ENCODE peak calls at places on chromosomes 16 and 17, in five cellular contexts. B, I, L, S and Y are unnamed samples.
A peak's percentile ranks its signal among the peaks of the same experiment; 100 is the strongest.

GRCh38 chr16:675884-676564 is 553 bp downstream of the RHBDL1 start:
- DNase-seq in B (no peak), I (no peak), L (no peak), S (no peak), Y (no peak)

GRCh38 chr17:27315322-27315721 is 21.4 kb downstream of the WSB1 start:
- DNase-seq in B (no peak), I (no peak), L (no peak), S (peak; percentile 89), Y (no peak)

GRCh38 chr16:30335598-30336474 is 19.3 kb downstream of the CD2BP2 start:
- DNase-seq in B (no peak), I (no peak), L (no peak), S (peak; percentile 28), Y (no peak)

GRCh38 chr16:21001262-21001661 is 100.7 kb downstream of the LYRM1 start:
- DNase-seq in B (no peak), I (peak; percentile 31), L (no peak), S (peak; percentile 32), Y (no peak)

GRCh38 chr17:74957935-74958549 is 14.5 kb downstream of the HID1 start:
- DNase-seq in B (peak; percentile 74), I (peak; percentile 90), L (peak; percentile 87), S (peak; percentile 57), Y (peak; percentile 98)

GRCh38 chr17:73644145-73645049 is at the start of gene SDK2:
- DNase-seq in B (no peak), I (peak; percentile 53), L (peak; percentile 29), S (no peak), Y (peak; percentile 43)

GRCh38 chr17:81039854-81040758 is 5.2 kb downstream of the BAIAP2 start:
- DNase-seq in B (no peak), I (no peak), L (no peak), S (peak; percentile 62), Y (no peak)

GRCh38 chr17:13508916-13509315 is 92.8 kb downstream of the HS3ST3A1 start:
- DNase-seq in B (no peak), I (no peak), L (no peak), S (peak; percentile 45), Y (no peak)

GRCh38 chr17:49490271-49490670 is 4.8 kb upstream of the NGFR start:
- DNase-seq in B (no peak), I (no peak), L (no peak), S (no peak), Y (no peak)

GRCh38 chr17:48545022-48545376 is at the start of gene HOXB2:
- DNase-seq in B (no peak), I (no peak), L (no peak), S (peak; percentile 66), Y (no peak)

GRCh38 chr16:27816561-27816960 is 247.0 kb downstream of the GSG1L start:
- DNase-seq in B (no peak), I (no peak), L (no peak), S (no peak), Y (no peak)

GRCh38 chr17:7839890-7840260 is 5.9 kb downstream of the KDM6B start:
- DNase-seq in B (no peak), I (no peak), L (no peak), S (no peak), Y (no peak)

GRCh38 chr17:3892095-3892998 is 506 bp downstream of the CAMKK1 start:
- DNase-seq in B (peak; percentile 59), I (peak; percentile 67), L (peak; percentile 30), S (peak; percentile 76), Y (peak; percentile 48)

GRCh38 chr17:4708436-4708835 is 2.0 kb upstream of the ARRB2 start:
- DNase-seq in B (no peak), I (no peak), L (no peak), S (no peak), Y (no peak)

GRCh38 chr17:64992325-64992802 is 64.2 kb downstream of the GNA13 start:
- DNase-seq in B (no peak), I (no peak), L (no peak), S (no peak), Y (no peak)

GRCh38 chr17:75845058-75845711 is 981 bp upstream of the UNC13D start:
- DNase-seq in B (peak; percentile 84), I (peak; percentile 92), L (peak; percentile 55), S (peak; percentile 60), Y (peak; percentile 66)

GRCh38 chr17:77963441-77963840 is 4.9 kb downstream of the TNRC6C start:
- DNase-seq in B (no peak), I (no peak), L (no peak), S (peak; percentile 91), Y (no peak)

GRCh38 chr17:8701754-8702153 is 42.9 kb downstream of the CCDC42 start:
- DNase-seq in B (no peak), I (no peak), L (no peak), S (no peak), Y (no peak)

GRCh38 chr17:47663997-47664941 is 14.6 kb downstream of the KPNB1 start:
- DNase-seq in B (no peak), I (peak; percentile 55), L (peak; percentile 29), S (peak; percentile 78), Y (peak; percentile 66)

GRCh38 chr17:81400154-81400938 is 5.1 kb downstream of the BAHCC1 start:
- DNase-seq in B (no peak), I (no peak), L (no peak), S (peak; percentile 75), Y (peak; percentile 61)

GRCh38 chr17:72123496-72123963 is 2.7 kb downstream of the SOX9 start:
- DNase-seq in B (no peak), I (peak; percentile 40), L (no peak), S (no peak), Y (no peak)

GRCh38 chr16:84281077-84281476 is 13.6 kb upstream of the WFDC1 start:
- DNase-seq in B (peak; percentile 28), I (peak; percentile 38), L (no peak), S (peak; percentile 34), Y (no peak)

GRCh38 chr17:3935140-3935542 is 18.9 kb upstream of the P2RX1 start:
- DNase-seq in B (peak; percentile 45), I (peak; percentile 67), L (peak; percentile 57), S (peak; percentile 86), Y (peak; percentile 62)

GRCh38 chr17:50931003-50931878 is 65.1 kb upstream of the TOB1 start:
- DNase-seq in B (peak; percentile 75), I (peak; percentile 75), L (peak; percentile 58), S (peak; percentile 88), Y (peak; percentile 64)

GRCh38 chr16:78235168-78235800 is 135.8 kb downstream of the WWOX start:
- DNase-seq in B (peak; percentile 39), I (peak; percentile 68), L (peak; percentile 54), S (peak; percentile 58), Y (peak; percentile 72)

GRCh38 chr17:8466466-8466865 is 30.8 kb downstream of the NDEL1 start:
- DNase-seq in B (no peak), I (no peak), L (no peak), S (peak; percentile 39), Y (no peak)

GRCh38 chr17:29115435-29115834 is 64.8 kb downstream of the MYO18A start:
- DNase-seq in B (no peak), I (no peak), L (no peak), S (no peak), Y (no peak)

GRCh38 chr17:29115906-29116651 is 64.1 kb downstream of the MYO18A start:
- DNase-seq in B (no peak), I (peak; percentile 59), L (no peak), S (peak; percentile 58), Y (peak; percentile 29)

GRCh38 chr17:29119265-29119664 is 60.9 kb downstream of the MYO18A start:
- DNase-seq in B (no peak), I (no peak), L (no peak), S (no peak), Y (no peak)

GRCh38 chr17:29116652-29117439 is 63.4 kb downstream of the MYO18A start:
- DNase-seq in B (peak; percentile 48), I (peak; percentile 83), L (peak; percentile 78), S (peak; percentile 72), Y (peak; percentile 80)

DNA sequence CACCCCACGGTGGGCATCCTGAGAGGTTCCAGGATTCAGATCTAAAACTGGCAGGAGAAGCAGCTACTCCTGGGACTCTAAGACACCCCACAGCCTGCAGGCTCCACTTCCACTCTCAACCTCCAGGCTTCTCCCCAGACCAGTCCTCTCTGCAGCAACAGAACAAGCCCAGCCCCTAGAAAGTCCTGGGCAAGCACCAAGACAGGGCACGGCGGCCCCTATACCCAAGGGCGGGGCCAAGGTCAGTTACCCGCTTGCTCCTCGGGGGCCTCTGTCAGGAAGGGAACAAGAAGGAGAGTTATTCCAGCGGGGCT is 62.8 kb downstream of the MYO18A start:
- DNase-seq in B (no peak), I (no peak), L (no peak), S (no peak), Y (no peak)
- TF ChIP-seq CTCF in B (no peak), I (no peak), L (no peak), S (no peak), Y (peak; percentile 41)

DNA sequence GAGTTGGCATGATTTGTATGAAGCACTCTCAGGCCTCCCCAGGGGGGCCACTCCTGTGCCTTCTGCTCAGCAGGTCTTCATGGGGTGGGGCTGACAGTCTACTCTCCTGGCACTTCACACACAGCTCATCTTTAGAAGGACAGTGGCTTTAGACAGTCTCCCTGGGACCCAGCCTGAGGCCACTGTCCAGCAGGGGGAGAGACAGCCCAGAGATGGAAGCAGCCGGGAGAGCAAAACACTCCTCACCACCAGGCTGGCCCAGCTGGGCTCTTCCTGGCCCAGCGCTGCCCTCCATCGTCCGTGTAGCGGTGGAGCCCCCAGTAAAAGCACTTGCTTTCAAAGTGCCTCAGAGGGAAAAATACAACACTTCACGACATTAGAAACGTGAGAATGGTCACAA is 62.0 kb upstream of the CRHR1 start:
- DNase-seq in B (no peak), I (no peak), L (no peak), S (no peak), Y (peak; percentile 41)
- TF ChIP-seq CTCF in B (peak; percentile 18), I (no peak), L (peak; percentile 50), S (peak; percentile 14), Y (peak; percentile 55)

GRCh38 chr16:67807148-67807682 is 526 bp downstream of the TSNAXIP1 start:
- DNase-seq in B (no peak), I (no peak), L (no peak), S (no peak), Y (no peak)
- TF ChIP-seq CTCF in B (peak; percentile 17), I (peak; percentile 25), L (no peak), S (peak; percentile 10), Y (no peak)

GRCh38 chr17:67258836-67259468 is 14.0 kb upstream of the HELZ start:
- DNase-seq in B (no peak), I (no peak), L (no peak), S (no peak), Y (no peak)
- TF ChIP-seq CTCF in B (no peak), I (no peak), L (no peak), S (no peak), Y (no peak)

GRCh38 chr17:6415616-6416015 is 19.3 kb downstream of the AIPL1 start:
- DNase-seq in B (no peak), I (no peak), L (no peak), S (no peak), Y (no peak)

GRCh38 chr17:6408271-6408670 is 26.6 kb downstream of the AIPL1 start:
- DNase-seq in B (no peak), I (no peak), L (no peak), S (no peak), Y (no peak)

DNA sequence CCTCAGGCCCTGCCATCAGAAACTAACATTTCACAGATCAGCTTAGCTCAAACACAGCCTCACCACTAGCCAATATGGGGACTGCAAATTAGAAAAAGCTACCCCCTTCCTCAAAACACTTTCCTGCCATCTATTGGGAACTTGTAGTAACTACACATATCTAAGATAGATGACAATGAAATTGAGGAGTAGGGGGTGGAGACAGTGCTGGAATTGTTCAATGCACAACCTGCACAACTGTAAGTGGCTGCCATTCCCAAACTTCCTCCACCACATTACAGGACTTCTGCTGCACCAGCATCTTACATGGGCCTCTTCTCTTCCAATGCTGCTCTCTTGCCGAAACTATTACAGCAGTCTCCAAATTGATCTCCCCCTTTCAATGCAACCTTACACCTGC is 21.8 kb downstream of the AIPL1 start:
- DNase-seq in B (no peak), I (peak; percentile 70), L (no peak), S (peak; percentile 47), Y (no peak)
- TF ChIP-seq CTCF in B (peak; percentile 48), I (peak; percentile 35), L (peak; percentile 61), S (peak; percentile 42), Y (peak; percentile 71)